ENCODE peak calls at places on chromosomes 5 and 9, in nine cellular contexts. One of them, this sample, is unnamed.

GRCh38 chr9:107546859-107547258 is 57.3 kb upstream of the KLF4 start:
- DNase-seq in activated T-cell treated with anti-CD3 and anti-CD28 coated beads for 1 hour: no peak
- DNase-seq in IMR-90: no peak
- DNase-seq in nucleus accumbens: no peak
- DNase-seq in activated naive CD4-positive, alpha-beta T cell: no peak
- DNase-seq in NCI-H1048: no peak
- DNase-seq in AG08396: no peak
- DNase-seq in psoas muscle: no peak
- DNase-seq in ELR: no peak
- DNase-seq in this sample: no peak

GRCh38 chr9:127095416-127095815 is 27.0 kb downstream of the ANGPTL2 start:
- DNase-seq in activated T-cell treated with anti-CD3 and anti-CD28 coated beads for 1 hour: no peak
- DNase-seq in IMR-90: no peak
- DNase-seq in nucleus accumbens: no peak
- DNase-seq in activated naive CD4-positive, alpha-beta T cell: no peak
- DNase-seq in NCI-H1048: no peak
- DNase-seq in AG08396: no peak
- DNase-seq in psoas muscle: no peak
- DNase-seq in ELR: no peak
- DNase-seq in this sample: no peak

GRCh38 chr9:114029311-114030170 is 48.6 kb downstream of the AMBP start:
- DNase-seq in activated T-cell treated with anti-CD3 and anti-CD28 coated beads for 1 hour: no peak
- DNase-seq in IMR-90: no peak
- DNase-seq in nucleus accumbens: no peak
- DNase-seq in activated naive CD4-positive, alpha-beta T cell: no peak
- DNase-seq in NCI-H1048: no peak
- DNase-seq in AG08396: no peak
- DNase-seq in psoas muscle: no peak
- DNase-seq in ELR: no peak
- DNase-seq in this sample: no peak

GRCh38 chr5:133400120-133400519 is 212.2 kb downstream of the FSTL4 start:
- DNase-seq in activated T-cell treated with anti-CD3 and anti-CD28 coated beads for 1 hour: no peak
- DNase-seq in IMR-90: no peak
- DNase-seq in nucleus accumbens: no peak
- DNase-seq in activated naive CD4-positive, alpha-beta T cell: no peak
- DNase-seq in NCI-H1048: no peak
- DNase-seq in AG08396: no peak
- DNase-seq in psoas muscle: no peak
- DNase-seq in ELR: no peak
- DNase-seq in this sample: no peak

GRCh38 chr9:134178394-134178780 is 14.0 kb upstream of the RNU6ATAC start:
- DNase-seq in activated T-cell treated with anti-CD3 and anti-CD28 coated beads for 1 hour: no peak
- DNase-seq in IMR-90: no peak
- DNase-seq in nucleus accumbens: no peak
- DNase-seq in activated naive CD4-positive, alpha-beta T cell: no peak
- DNase-seq in NCI-H1048: no peak
- DNase-seq in AG08396: no peak
- DNase-seq in psoas muscle: no peak
- DNase-seq in ELR: no peak
- DNase-seq in this sample: no peak

GRCh38 chr5:180139731-180140626 is 68.4 kb upstream of the RNF130 start:
- DNase-seq in activated T-cell treated with anti-CD3 and anti-CD28 coated beads for 1 hour: no peak
- DNase-seq in IMR-90: no peak
- DNase-seq in nucleus accumbens: no peak
- DNase-seq in activated naive CD4-positive, alpha-beta T cell: no peak
- DNase-seq in NCI-H1048: no peak
- DNase-seq in AG08396: no peak
- DNase-seq in psoas muscle: peak; percentile 34
- DNase-seq in ELR: no peak
- DNase-seq in this sample: no peak

GRCh38 chr9:91192379-91192775 is 169.3 kb downstream of the AUH start:
- DNase-seq in activated T-cell treated with anti-CD3 and anti-CD28 coated beads for 1 hour: no peak
- DNase-seq in IMR-90: peak; percentile 42
- DNase-seq in nucleus accumbens: no peak
- DNase-seq in activated naive CD4-positive, alpha-beta T cell: no peak
- DNase-seq in NCI-H1048: no peak
- DNase-seq in AG08396: no peak
- DNase-seq in psoas muscle: peak; percentile 62
- DNase-seq in ELR: no peak
- DNase-seq in this sample: peak; percentile 29

GRCh38 chr5:79430196-79430595 is 83.7 kb downstream of the HOMER1 start:
- DNase-seq in activated T-cell treated with anti-CD3 and anti-CD28 coated beads for 1 hour: no peak
- DNase-seq in IMR-90: no peak
- DNase-seq in nucleus accumbens: no peak
- DNase-seq in activated naive CD4-positive, alpha-beta T cell: no peak
- DNase-seq in NCI-H1048: no peak
- DNase-seq in AG08396: no peak
- DNase-seq in psoas muscle: no peak
- DNase-seq in ELR: no peak
- DNase-seq in this sample: no peak

GRCh38 chr9:107175039-107175438 is 108.0 kb upstream of the RAD23B start:
- DNase-seq in activated T-cell treated with anti-CD3 and anti-CD28 coated beads for 1 hour: no peak
- DNase-seq in IMR-90: no peak
- DNase-seq in nucleus accumbens: no peak
- DNase-seq in activated naive CD4-positive, alpha-beta T cell: no peak
- DNase-seq in NCI-H1048: no peak
- DNase-seq in AG08396: no peak
- DNase-seq in psoas muscle: peak; percentile 88
- DNase-seq in ELR: no peak
- DNase-seq in this sample: peak; percentile 35

GRCh38 chr5:7012057-7012456 is 298.8 kb downstream of the TENT4A start:
- DNase-seq in activated T-cell treated with anti-CD3 and anti-CD28 coated beads for 1 hour: no peak
- DNase-seq in IMR-90: no peak
- DNase-seq in nucleus accumbens: no peak
- DNase-seq in activated naive CD4-positive, alpha-beta T cell: no peak
- DNase-seq in NCI-H1048: no peak
- DNase-seq in AG08396: no peak
- DNase-seq in psoas muscle: no peak
- DNase-seq in ELR: no peak
- DNase-seq in this sample: no peak

GRCh38 chr5:139058121-139058520 is 140.0 kb downstream of the SIL1 start:
- DNase-seq in activated T-cell treated with anti-CD3 and anti-CD28 coated beads for 1 hour: no peak
- DNase-seq in IMR-90: peak; percentile 58
- DNase-seq in nucleus accumbens: no peak
- DNase-seq in activated naive CD4-positive, alpha-beta T cell: no peak
- DNase-seq in NCI-H1048: no peak
- DNase-seq in AG08396: peak; percentile 32
- DNase-seq in psoas muscle: no peak
- DNase-seq in ELR: peak; percentile 14
- DNase-seq in this sample: peak; percentile 84

GRCh38 chr9:116937361-116937760 is 250.3 kb downstream of the TRIM32 start:
- DNase-seq in activated T-cell treated with anti-CD3 and anti-CD28 coated beads for 1 hour: no peak
- DNase-seq in IMR-90: peak; percentile 71
- DNase-seq in nucleus accumbens: no peak
- DNase-seq in activated naive CD4-positive, alpha-beta T cell: no peak
- DNase-seq in NCI-H1048: no peak
- DNase-seq in AG08396: peak; percentile 35
- DNase-seq in psoas muscle: no peak
- DNase-seq in ELR: peak; percentile 42
- DNase-seq in this sample: no peak

GRCh38 chr5:36720688-36721087 is 114.3 kb downstream of the SLC1A3 start:
- DNase-seq in activated T-cell treated with anti-CD3 and anti-CD28 coated beads for 1 hour: no peak
- DNase-seq in IMR-90: no peak
- DNase-seq in nucleus accumbens: no peak
- DNase-seq in activated naive CD4-positive, alpha-beta T cell: no peak
- DNase-seq in NCI-H1048: no peak
- DNase-seq in AG08396: no peak
- DNase-seq in psoas muscle: no peak
- DNase-seq in ELR: no peak
- DNase-seq in this sample: no peak

GRCh38 chr9:134388976-134389375 is 62.7 kb downstream of the RXRA start:
- DNase-seq in activated T-cell treated with anti-CD3 and anti-CD28 coated beads for 1 hour: no peak
- DNase-seq in IMR-90: no peak
- DNase-seq in nucleus accumbens: no peak
- DNase-seq in activated naive CD4-positive, alpha-beta T cell: no peak
- DNase-seq in NCI-H1048: no peak
- DNase-seq in AG08396: no peak
- DNase-seq in psoas muscle: no peak
- DNase-seq in ELR: no peak
- DNase-seq in this sample: no peak

GRCh38 chr9:83220737-83221136 is 157.8 kb upstream of the RASEF start:
- DNase-seq in activated T-cell treated with anti-CD3 and anti-CD28 coated beads for 1 hour: no peak
- DNase-seq in IMR-90: peak; percentile 29
- DNase-seq in nucleus accumbens: no peak
- DNase-seq in activated naive CD4-positive, alpha-beta T cell: no peak
- DNase-seq in NCI-H1048: no peak
- DNase-seq in AG08396: peak; percentile 51
- DNase-seq in psoas muscle: no peak
- DNase-seq in ELR: peak; percentile 81
- DNase-seq in this sample: peak; percentile 52

GRCh38 chr5:153321478-153321877 is 169.0 kb upstream of the GRIA1 start:
- DNase-seq in activated T-cell treated with anti-CD3 and anti-CD28 coated beads for 1 hour: no peak
- DNase-seq in IMR-90: no peak
- DNase-seq in nucleus accumbens: no peak
- DNase-seq in activated naive CD4-positive, alpha-beta T cell: no peak
- DNase-seq in NCI-H1048: no peak
- DNase-seq in AG08396: no peak
- DNase-seq in psoas muscle: no peak
- DNase-seq in ELR: no peak
- DNase-seq in this sample: no peak

GRCh38 chr9:120971938-120972337 is 45.3 kb upstream of the TRAF1 start:
- DNase-seq in activated T-cell treated with anti-CD3 and anti-CD28 coated beads for 1 hour: no peak
- DNase-seq in IMR-90: no peak
- DNase-seq in nucleus accumbens: no peak
- DNase-seq in activated naive CD4-positive, alpha-beta T cell: no peak
- DNase-seq in NCI-H1048: no peak
- DNase-seq in AG08396: no peak
- DNase-seq in psoas muscle: no peak
- DNase-seq in ELR: no peak
- DNase-seq in this sample: no peak

This sample was measured in EH.